ENCODE peak calls at places on chromosomes 3 and 15, in six cellular contexts. Z is SJCRH30, G is transverse colon, P is spleen, H is gastrocnemius medialis, Q is pancreas. A is an unnamed sample. For H3K36me3, the result is how much of the 10 kb centered on the place peaks cover.

GRCh38 chr15:43775411-43775965 is 1.3 kb downstream of the ELL3 start:
- DNase-seq in H (no peak), Z (peak), P (no peak), Q (peak), G (peak), A (no peak)

GRCh38 chr3:85783331-85783730 is 824.5 kb downstream of the CADM2 start:
- DNase-seq in Z (no peak), H (no peak), P (no peak), G (no peak), Q (no peak), A (no peak)

GRCh38 chr3:76245073-76245472 is 459.7 kb upstream of the ZNF717 start:
- DNase-seq in G (no peak), Q (no peak), Z (no peak), H (no peak), P (no peak), A (no peak)

GRCh38 chr3:138213373-138214085 is 26.4 kb downstream of the ARMC8 start:
- DNase-seq in P (no peak), H (no peak), G (no peak), Q (no peak), Z (no peak), A (no peak)

GRCh38 chr15:64870350-64870749 is 28.6 kb downstream of the PLEKHO2 start:
- DNase-seq in P (peak), Q (no peak), Z (no peak), G (no peak), H (no peak), A (no peak)

GRCh38 chr3:176078916-176079315 is 1118.4 kb downstream of the TBL1XR1 start:
- DNase-seq in P (no peak), Z (no peak), Q (no peak), H (no peak), G (no peak), A (no peak)

GRCh38 chr3:126181398-126181725 is 976 bp upstream of the ALDH1L1 start:
- DNase-seq in G (no peak), P (no peak), Q (no peak), Z (no peak), H (peak), A (no peak)

GRCh38 chr15:39774688-39775267 is 7.9 kb downstream of the FSIP1 start:
- DNase-seq in H (no peak), Z (no peak), P (no peak), Q (no peak), G (no peak), A (no peak)

GRCh38 chr3:57079221-57079831 is 18.9 kb downstream of the SPATA12 start:
- DNase-seq in H (no peak), Z (peak), Q (peak), P (peak), G (peak), A (no peak)

GRCh38 chr3:65953301-65953812 is 85.4 kb downstream of the MAGI1 start:
- DNase-seq in Q (peak), H (no peak), G (peak), P (no peak), Z (no peak), A (peak)

GRCh38 chr3:64975138-64975537 is 287.3 kb upstream of the ADAMTS9 start:
- DNase-seq in G (no peak), Q (no peak), Z (no peak), H (no peak), P (no peak), A (no peak)

GRCh38 chr3:197858598-197858997 is 67.5 kb downstream of the LRCH3 start:
- DNase-seq in H (no peak), Z (no peak), P (no peak), Q (no peak), G (no peak), A (no peak)

DNA sequence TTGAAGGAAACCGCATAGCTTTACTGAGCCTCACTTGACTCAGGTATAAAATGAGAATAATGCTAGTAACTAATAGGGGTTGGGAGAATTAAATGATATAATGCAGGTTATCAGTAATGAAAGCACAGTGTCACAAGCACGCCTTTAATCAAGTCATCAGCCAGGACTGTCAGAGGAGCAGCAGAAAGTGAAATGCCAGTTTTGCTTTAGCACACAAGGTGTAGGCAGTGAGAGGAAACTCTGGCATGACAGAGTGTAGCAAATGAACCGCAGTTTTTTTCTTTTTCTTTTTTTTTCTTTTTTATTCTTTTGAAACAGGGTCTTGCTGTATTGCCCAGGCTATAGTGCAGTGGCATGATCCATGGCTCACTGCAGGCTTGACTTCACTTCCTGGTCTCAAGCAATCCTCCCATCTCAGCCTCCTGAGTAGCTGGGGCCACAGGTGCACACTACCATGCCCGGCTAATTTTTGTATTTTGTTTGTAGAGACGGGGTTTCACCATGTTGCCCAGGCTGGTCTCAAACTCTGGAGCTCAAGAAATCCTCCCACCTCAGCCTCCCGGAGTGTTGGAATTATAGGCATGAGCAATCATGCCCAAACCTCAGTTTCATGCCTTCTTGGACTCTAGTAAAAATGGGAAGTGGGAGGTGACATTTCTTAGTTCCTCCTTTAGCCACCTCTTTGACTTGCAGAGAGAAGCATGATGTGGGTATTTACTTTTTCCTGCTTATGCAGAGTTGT is 9.7 kb upstream of the SCAANT1 start:
- DNase-seq in G (no peak), H (no peak), Z (no peak), Q (no peak), P (no peak), A (no peak)
- H3K36me3 ChIP-seq in G (under half), H (under half), Z (under half), Q (under half), P (under half), A (under half)

DNA sequence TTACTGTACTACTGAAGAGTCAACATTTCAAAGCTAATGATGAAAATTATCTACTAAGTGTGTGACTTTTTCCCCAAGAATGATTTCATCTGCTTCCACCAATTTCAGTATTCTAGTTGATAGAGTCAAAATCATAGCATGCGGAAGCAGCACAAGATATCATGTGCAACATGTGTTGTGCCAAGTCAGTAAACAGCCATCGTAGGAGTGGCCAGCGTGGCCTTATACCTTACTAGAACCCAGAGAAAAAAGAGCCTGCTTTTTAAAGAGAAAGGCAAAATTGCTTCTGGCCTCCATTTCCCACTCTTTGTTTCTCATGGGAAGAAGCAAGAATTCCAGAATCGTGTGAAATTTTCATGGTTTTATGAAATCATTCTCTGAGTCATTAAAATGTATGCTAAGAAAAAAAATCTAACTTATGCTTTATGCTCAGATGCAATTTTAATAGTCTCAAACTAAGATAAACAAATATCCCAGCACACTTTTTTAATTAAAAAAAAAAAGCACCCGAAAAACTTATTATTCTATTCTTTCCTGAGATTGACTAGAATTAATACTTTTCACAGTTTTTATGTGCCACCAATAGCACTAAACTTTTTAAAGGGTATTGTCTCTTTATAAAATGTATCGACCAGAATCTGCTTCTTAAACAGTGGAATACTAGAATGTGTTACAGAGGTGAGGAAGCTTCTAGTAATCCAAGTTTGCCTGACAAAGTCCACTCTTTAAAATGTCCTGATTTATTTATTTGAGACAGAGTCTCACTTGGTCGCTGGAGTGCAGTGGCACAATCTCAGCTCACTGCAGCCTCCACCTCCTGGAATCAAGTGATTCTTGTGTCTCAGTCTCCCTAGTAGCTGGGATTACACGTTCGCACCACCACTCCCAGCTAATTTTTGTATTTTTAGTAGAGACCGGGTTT is 87.3 kb downstream of the MBNL1 start:
- DNase-seq in H (no peak), Z (no peak), G (no peak), Q (no peak), P (no peak), A (no peak)
- H3K36me3 ChIP-seq in H (under half), Z (under half), G (under half), Q (under half), P (under half), A (under half)

DNA sequence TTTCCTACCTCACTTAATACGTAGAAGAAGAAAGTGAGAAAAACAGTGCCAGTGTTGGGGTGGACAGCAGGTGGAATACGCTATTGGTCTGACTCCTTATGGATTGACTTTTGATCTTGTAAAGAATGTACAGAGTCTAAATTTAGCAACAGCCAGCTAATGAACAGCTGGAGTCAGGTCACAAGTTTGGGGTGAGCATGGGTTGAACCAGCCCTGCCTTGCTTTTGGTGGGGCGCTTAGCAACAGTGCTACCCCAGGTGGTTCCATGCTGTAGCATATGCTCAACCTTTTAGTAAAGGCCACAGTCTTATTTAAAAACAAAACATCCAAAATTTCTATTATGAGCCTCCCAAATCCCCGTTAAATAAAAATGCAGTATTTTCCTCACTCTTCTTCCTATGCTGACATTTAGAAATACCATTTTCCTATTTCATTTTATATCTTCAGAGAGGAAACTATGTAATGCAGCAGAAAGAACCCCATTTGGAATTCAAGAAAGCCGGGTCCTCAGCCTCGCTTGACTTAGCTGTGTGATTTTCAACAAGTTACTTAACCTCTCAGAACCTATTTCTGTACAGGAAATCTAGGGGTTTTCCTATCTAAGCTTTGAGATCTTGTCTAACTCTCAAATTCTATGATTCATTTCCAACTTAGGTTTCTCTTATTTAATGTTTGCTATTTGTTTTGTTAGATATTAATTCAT is 71.0 kb upstream of the BHLHE40 start:
- DNase-seq in Q (no peak), H (no peak), G (no peak), P (no peak), Z (no peak), A (no peak)
- H3K36me3 ChIP-seq in Q (under half), H (under half), G (under half), P (under half), Z (under half), A (under half)

GRCh38 chr3:184145120-184145524 is 10.0 kb downstream of the EIF2B5 start:
- DNase-seq in Z (peak), P (peak), H (peak), G (peak), Q (peak), A (no peak)
- H3K36me3 ChIP-seq in Z (under half), P (under half), H (under half), G (under half), Q (half or more), A (half or more)